ENCODE peak calls at places on chromosomes 6 and 20, in ten cellular contexts. One of them, this sample, is unnamed.

GRCh38 chr6:12973302-12973865 is 256.8 kb downstream of the PHACTR1 start:
- DNase-seq in breast epithelium: no peak
- DNase-seq in NB4: no peak
- DNase-seq in HCT116: no peak
- DNase-seq in choroid plexus epithelial cell: peak; percentile 44
- DNase-seq in kidney: no peak
- DNase-seq in type B pancreatic cell: no peak
- DNase-seq in astrocyte of the spinal cord: no peak
- DNase-seq in GM13977: no peak
- DNase-seq in fibroblast of mammary gland: peak; percentile 33
- DNase-seq in this sample: no peak

GRCh38 chr6:136890194-136890558 is 31.9 kb upstream of the SLC35D3 start:
- DNase-seq in astrocyte of the spinal cord: no peak
- DNase-seq in type B pancreatic cell: no peak
- DNase-seq in choroid plexus epithelial cell: no peak
- DNase-seq in fibroblast of mammary gland: no peak
- DNase-seq in breast epithelium: no peak
- DNase-seq in NB4: peak; percentile 22
- DNase-seq in GM13977: no peak
- DNase-seq in kidney: no peak
- DNase-seq in HCT116: no peak
- DNase-seq in this sample: no peak

GRCh38 chr6:136290406-136291010 is 862 bp upstream of the BCLAF1 start:
- DNase-seq in type B pancreatic cell: no peak
- DNase-seq in HCT116: peak; percentile 51
- DNase-seq in fibroblast of mammary gland: peak; percentile 90
- DNase-seq in choroid plexus epithelial cell: peak; percentile 87
- DNase-seq in NB4: peak; percentile 92
- DNase-seq in kidney: peak; percentile 90
- DNase-seq in GM13977: peak; percentile 47
- DNase-seq in breast epithelium: peak; percentile 83
- DNase-seq in astrocyte of the spinal cord: peak; percentile 91
- DNase-seq in this sample: peak; percentile 90

GRCh38 chr20:5580940-5581708 is 169.1 kb upstream of the SHLD1 start:
- DNase-seq in HCT116: no peak
- DNase-seq in NB4: no peak
- DNase-seq in astrocyte of the spinal cord: no peak
- DNase-seq in breast epithelium: no peak
- DNase-seq in kidney: no peak
- DNase-seq in fibroblast of mammary gland: no peak
- DNase-seq in GM13977: no peak
- DNase-seq in type B pancreatic cell: no peak
- DNase-seq in choroid plexus epithelial cell: no peak
- DNase-seq in this sample: no peak

GRCh38 chr6:42369568-42369967 is 82.2 kb downstream of the TRERF1 start:
- DNase-seq in HCT116: no peak
- DNase-seq in choroid plexus epithelial cell: no peak
- DNase-seq in GM13977: peak; percentile 25
- DNase-seq in type B pancreatic cell: no peak
- DNase-seq in kidney: no peak
- DNase-seq in NB4: peak; percentile 61
- DNase-seq in fibroblast of mammary gland: no peak
- DNase-seq in astrocyte of the spinal cord: no peak
- DNase-seq in breast epithelium: no peak
- DNase-seq in this sample: peak; percentile 47

GRCh38 chr6:16337280-16337975 is 99.0 kb downstream of the GMPR start:
- DNase-seq in fibroblast of mammary gland: peak; percentile 99
- DNase-seq in astrocyte of the spinal cord: peak; percentile 70
- DNase-seq in choroid plexus epithelial cell: peak; percentile 55
- DNase-seq in GM13977: no peak
- DNase-seq in NB4: no peak
- DNase-seq in kidney: peak; percentile 97
- DNase-seq in HCT116: no peak
- DNase-seq in breast epithelium: peak; percentile 80
- DNase-seq in type B pancreatic cell: no peak
- DNase-seq in this sample: no peak

GRCh38 chr6:15997751-15998388 is 131.0 kb upstream of the MYLIP start:
- DNase-seq in GM13977: no peak
- DNase-seq in choroid plexus epithelial cell: no peak
- DNase-seq in NB4: no peak
- DNase-seq in kidney: no peak
- DNase-seq in breast epithelium: no peak
- DNase-seq in fibroblast of mammary gland: no peak
- DNase-seq in HCT116: no peak
- DNase-seq in astrocyte of the spinal cord: no peak
- DNase-seq in type B pancreatic cell: no peak
- DNase-seq in this sample: no peak

GRCh38 chr6:148825492-148825891 is 78.7 kb downstream of the UST start:
- DNase-seq in NB4: no peak
- DNase-seq in HCT116: no peak
- DNase-seq in GM13977: no peak
- DNase-seq in breast epithelium: no peak
- DNase-seq in choroid plexus epithelial cell: no peak
- DNase-seq in kidney: no peak
- DNase-seq in fibroblast of mammary gland: peak; percentile 68
- DNase-seq in astrocyte of the spinal cord: no peak
- DNase-seq in type B pancreatic cell: no peak
- DNase-seq in this sample: no peak

GRCh38 chr20:36572701-36573102 is 695 bp upstream of the TGIF2 start:
- DNase-seq in astrocyte of the spinal cord: no peak
- DNase-seq in choroid plexus epithelial cell: peak; percentile 35
- DNase-seq in GM13977: peak; percentile 59
- DNase-seq in HCT116: no peak
- DNase-seq in breast epithelium: no peak
- DNase-seq in fibroblast of mammary gland: peak; percentile 37
- DNase-seq in NB4: peak; percentile 77
- DNase-seq in type B pancreatic cell: no peak
- DNase-seq in kidney: no peak
- DNase-seq in this sample: peak; percentile 89

GRCh38 chr6:18263561-18264337 is 581 bp downstream of the DEK start:
- DNase-seq in choroid plexus epithelial cell: peak; percentile 53
- DNase-seq in fibroblast of mammary gland: peak; percentile 19
- DNase-seq in NB4: peak; percentile 40
- DNase-seq in GM13977: peak; percentile 17
- DNase-seq in HCT116: no peak
- DNase-seq in type B pancreatic cell: no peak
- DNase-seq in kidney: peak; percentile 84
- DNase-seq in astrocyte of the spinal cord: peak; percentile 28
- DNase-seq in breast epithelium: no peak
- DNase-seq in this sample: peak; percentile 30

GRCh38 chr6:166313255-166314070 is 5.3 kb upstream of the PRR18 start:
- DNase-seq in HCT116: peak; percentile 53
- DNase-seq in GM13977: peak; percentile 83
- DNase-seq in astrocyte of the spinal cord: peak; percentile 46
- DNase-seq in kidney: no peak
- DNase-seq in choroid plexus epithelial cell: peak; percentile 69
- DNase-seq in NB4: peak; percentile 77
- DNase-seq in breast epithelium: no peak
- DNase-seq in type B pancreatic cell: no peak
- DNase-seq in fibroblast of mammary gland: peak; percentile 22
- DNase-seq in this sample: peak; percentile 76

GRCh38 chr20:49672109-49672681 is 41.5 kb downstream of the B4GALT5 start:
- DNase-seq in HCT116: no peak
- DNase-seq in type B pancreatic cell: no peak
- DNase-seq in astrocyte of the spinal cord: no peak
- DNase-seq in fibroblast of mammary gland: no peak
- DNase-seq in kidney: no peak
- DNase-seq in breast epithelium: no peak
- DNase-seq in NB4: no peak
- DNase-seq in GM13977: no peak
- DNase-seq in choroid plexus epithelial cell: no peak
- DNase-seq in this sample: no peak

GRCh38 chr6:25913741-25914140 is 16.8 kb downstream of the SLC17A2 start:
- DNase-seq in breast epithelium: no peak
- DNase-seq in fibroblast of mammary gland: no peak
- DNase-seq in NB4: no peak
- DNase-seq in GM13977: no peak
- DNase-seq in kidney: no peak
- DNase-seq in type B pancreatic cell: no peak
- DNase-seq in choroid plexus epithelial cell: no peak
- DNase-seq in astrocyte of the spinal cord: no peak
- DNase-seq in HCT116: no peak
- DNase-seq in this sample: no peak

GRCh38 chr6:134267917-134268361 is 50.0 kb downstream of the SGK1 start:
- DNase-seq in fibroblast of mammary gland: no peak
- DNase-seq in choroid plexus epithelial cell: no peak
- DNase-seq in kidney: no peak
- DNase-seq in breast epithelium: no peak
- DNase-seq in HCT116: no peak
- DNase-seq in GM13977: no peak
- DNase-seq in NB4: peak; percentile 87
- DNase-seq in astrocyte of the spinal cord: no peak
- DNase-seq in type B pancreatic cell: no peak
- DNase-seq in this sample: no peak

GRCh38 chr6:72040106-72040505 is 153.8 kb downstream of the RIMS1 start:
- DNase-seq in fibroblast of mammary gland: no peak
- DNase-seq in breast epithelium: no peak
- DNase-seq in NB4: no peak
- DNase-seq in HCT116: no peak
- DNase-seq in GM13977: no peak
- DNase-seq in choroid plexus epithelial cell: peak; percentile 7
- DNase-seq in astrocyte of the spinal cord: peak; percentile 10
- DNase-seq in kidney: no peak
- DNase-seq in type B pancreatic cell: no peak
- DNase-seq in this sample: no peak

GRCh38 chr6:68186870-68187269 is 448.2 kb upstream of the ADGRB3 start:
- DNase-seq in kidney: no peak
- DNase-seq in breast epithelium: no peak
- DNase-seq in astrocyte of the spinal cord: no peak
- DNase-seq in choroid plexus epithelial cell: no peak
- DNase-seq in GM13977: no peak
- DNase-seq in type B pancreatic cell: no peak
- DNase-seq in fibroblast of mammary gland: no peak
- DNase-seq in NB4: no peak
- DNase-seq in HCT116: no peak
- DNase-seq in this sample: no peak

GRCh38 chr6:141744971-141745370 is 387.8 kb upstream of the GJE1 start:
- DNase-seq in GM13977: no peak
- DNase-seq in kidney: no peak
- DNase-seq in breast epithelium: no peak
- DNase-seq in type B pancreatic cell: no peak
- DNase-seq in choroid plexus epithelial cell: peak; percentile 8
- DNase-seq in astrocyte of the spinal cord: no peak
- DNase-seq in fibroblast of mammary gland: no peak
- DNase-seq in NB4: no peak
- DNase-seq in HCT116: no peak
- DNase-seq in this sample: no peak

DNA sequence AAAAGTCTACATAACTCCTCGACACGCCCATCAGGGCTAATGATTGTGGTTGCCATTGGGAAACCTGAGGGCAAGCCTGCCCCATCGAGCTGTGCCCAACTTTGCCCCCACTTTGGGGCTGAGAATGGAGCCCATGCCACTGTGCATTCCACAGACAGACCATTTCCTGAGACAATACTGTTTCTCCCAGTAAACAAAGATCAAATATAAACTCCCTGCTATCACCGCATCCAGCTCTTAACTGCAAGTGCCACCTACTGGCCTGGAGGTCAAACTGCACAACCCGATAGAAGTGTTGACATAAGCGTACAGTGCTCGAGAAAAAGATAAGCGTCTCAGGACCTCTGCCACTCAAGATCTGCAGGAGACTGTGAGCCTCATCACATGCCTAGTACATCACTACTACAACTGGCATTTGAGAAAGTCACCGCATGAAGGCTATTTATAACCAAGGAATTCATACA is 4.7 kb upstream of the DEFB126 start:
- DNase-seq in GM13977: no peak
- DNase-seq in fibroblast of mammary gland: peak; percentile 6
- DNase-seq in astrocyte of the spinal cord: no peak
- DNase-seq in NB4: peak; percentile 44
- DNase-seq in HCT116: peak; percentile 15
- DNase-seq in choroid plexus epithelial cell: peak; percentile 1
- DNase-seq in kidney: no peak
- DNase-seq in breast epithelium: no peak
- DNase-seq in type B pancreatic cell: no peak
- DNase-seq in this sample: peak; percentile 38
- TF ChIP-seq CTCF in GM13977: peak; percentile 43
- TF ChIP-seq CTCF in fibroblast of mammary gland: peak; percentile 24
- TF ChIP-seq CTCF in astrocyte of the spinal cord: no peak
- TF ChIP-seq CTCF in NB4: peak; percentile 61
- TF ChIP-seq CTCF in HCT116: peak; percentile 75
- TF ChIP-seq CTCF in choroid plexus epithelial cell: peak; percentile 17
- TF ChIP-seq CTCF in kidney: no peak
- TF ChIP-seq CTCF in breast epithelium: no peak
- TF ChIP-seq CTCF in type B pancreatic cell: peak; percentile 50
- TF ChIP-seq CTCF in this sample: peak; percentile 59

GRCh38 chr6:27871919-27872633 is 40.1 kb downstream of the OR2B2 start:
- DNase-seq in type B pancreatic cell: peak; percentile 85
- DNase-seq in kidney: peak; percentile 80
- DNase-seq in HCT116: no peak
- DNase-seq in GM13977: peak; percentile 89
- DNase-seq in breast epithelium: peak; percentile 76
- DNase-seq in NB4: peak; percentile 99
- DNase-seq in choroid plexus epithelial cell: peak; percentile 99
- DNase-seq in astrocyte of the spinal cord: peak; percentile 98
- DNase-seq in fibroblast of mammary gland: peak; percentile 95
- DNase-seq in this sample: peak; percentile 85
- TF ChIP-seq CTCF in type B pancreatic cell: peak; percentile 28
- TF ChIP-seq CTCF in kidney: no peak
- TF ChIP-seq CTCF in HCT116: no peak
- TF ChIP-seq CTCF in GM13977: peak; percentile 64
- TF ChIP-seq CTCF in breast epithelium: no peak
- TF ChIP-seq CTCF in NB4: no peak
- TF ChIP-seq CTCF in choroid plexus epithelial cell: peak; percentile 53
- TF ChIP-seq CTCF in astrocyte of the spinal cord: peak; percentile 34
- TF ChIP-seq CTCF in fibroblast of mammary gland: no peak
- TF ChIP-seq CTCF in this sample: peak; percentile 27

DNA sequence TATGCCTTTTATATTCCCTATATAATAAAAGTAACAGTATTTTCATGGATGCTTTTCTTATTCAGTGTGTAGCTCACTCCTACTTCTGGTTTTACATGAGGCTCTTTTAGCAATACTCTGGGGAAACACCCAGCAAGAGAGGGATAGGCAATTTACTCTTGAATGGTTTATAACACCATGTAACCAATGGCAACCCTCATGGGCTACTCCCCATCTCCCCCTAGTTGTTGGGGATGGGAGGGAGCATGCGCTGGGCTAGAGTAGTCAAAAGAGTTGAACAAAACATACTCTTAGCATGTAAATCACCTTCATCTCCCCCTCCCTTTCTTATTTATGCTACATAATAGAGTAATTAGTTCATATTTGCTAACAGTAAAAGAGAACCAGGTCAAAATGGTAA is 140.1 kb upstream of the LRFN2 start:
- DNase-seq in choroid plexus epithelial cell: no peak
- DNase-seq in fibroblast of mammary gland: no peak
- DNase-seq in astrocyte of the spinal cord: no peak
- DNase-seq in HCT116: no peak
- DNase-seq in NB4: peak; percentile 31
- DNase-seq in type B pancreatic cell: no peak
- DNase-seq in GM13977: no peak
- DNase-seq in breast epithelium: no peak
- DNase-seq in kidney: no peak
- DNase-seq in this sample: no peak
- TF ChIP-seq CTCF in choroid plexus epithelial cell: no peak
- TF ChIP-seq CTCF in fibroblast of mammary gland: no peak
- TF ChIP-seq CTCF in astrocyte of the spinal cord: no peak
- TF ChIP-seq CTCF in HCT116: no peak
- TF ChIP-seq CTCF in NB4: no peak
- TF ChIP-seq CTCF in type B pancreatic cell: peak; percentile 49
- TF ChIP-seq CTCF in GM13977: no peak
- TF ChIP-seq CTCF in breast epithelium: no peak
- TF ChIP-seq CTCF in kidney: no peak
- TF ChIP-seq CTCF in this sample: no peak

GRCh38 chr6:34529665-34530327 is 26.3 kb downstream of the SPDEF start:
- DNase-seq in astrocyte of the spinal cord: no peak
- DNase-seq in GM13977: no peak
- DNase-seq in kidney: no peak
- DNase-seq in breast epithelium: no peak
- DNase-seq in fibroblast of mammary gland: no peak
- DNase-seq in NB4: no peak
- DNase-seq in choroid plexus epithelial cell: no peak
- DNase-seq in type B pancreatic cell: no peak
- DNase-seq in HCT116: no peak
- DNase-seq in this sample: no peak
- TF ChIP-seq CTCF in astrocyte of the spinal cord: no peak
- TF ChIP-seq CTCF in GM13977: no peak
- TF ChIP-seq CTCF in kidney: no peak
- TF ChIP-seq CTCF in breast epithelium: no peak
- TF ChIP-seq CTCF in fibroblast of mammary gland: no peak
- TF ChIP-seq CTCF in NB4: no peak
- TF ChIP-seq CTCF in choroid plexus epithelial cell: no peak
- TF ChIP-seq CTCF in type B pancreatic cell: no peak
- TF ChIP-seq CTCF in HCT116: no peak
- TF ChIP-seq CTCF in this sample: no peak

This sample was measured in activated CD8-positive, alpha-beta T cell treated with anti-CD3 and anti-CD28 coated beads for 36 hours.